ENCODE peak calls at places on chromosomes 12 and 14, in nine cellular contexts. J, W, H, U, T, Z, Y, P and K are unnamed samples.

GRCh38 chr12:14364583-14365271 is 755 bp upstream of the ATF7IP start:
- DNase-seq in J (no peak), W (no peak), H (no peak), U (no peak), T (no peak), Z (no peak), Y (peak), P (no peak), K (no peak)

GRCh38 chr12:129215436-129216025 is 362.3 kb downstream of the GLT1D1 start:
- DNase-seq in J (no peak), W (no peak), H (no peak), U (no peak), T (no peak), Z (no peak), Y (peak), P (no peak), K (no peak)

GRCh38 chr14:77052281-77053044 is 24.0 kb upstream of the IRF2BPL start:
- DNase-seq in J (no peak), W (no peak), H (no peak), U (no peak), T (no peak), Z (no peak), Y (no peak), P (no peak), K (peak)

GRCh38 chr12:43836455-43836989 is 641 bp downstream of the TMEM117 start:
- DNase-seq in J (no peak), W (no peak), H (no peak), U (no peak), T (no peak), Z (peak), Y (peak), P (peak), K (no peak)

GRCh38 chr12:79344855-79345840 is 345.6 kb downstream of the PAWR start:
- DNase-seq in J (no peak), W (no peak), H (no peak), U (no peak), T (peak), Z (peak), Y (peak), P (peak), K (no peak)

GRCh38 chr14:52021971-52022600 is 32.7 kb downstream of the RTRAF start:
- DNase-seq in J (no peak), W (no peak), H (no peak), U (no peak), T (no peak), Z (no peak), Y (no peak), P (peak), K (no peak)

GRCh38 chr12:4991373-4991772 is 52.3 kb upstream of the KCNA5 start:
- DNase-seq in J (no peak), W (no peak), H (no peak), U (no peak), T (no peak), Z (no peak), Y (no peak), P (no peak), K (no peak)

GRCh38 chr12:14849664-14850063 is 6.3 kb upstream of the ART4 start:
- DNase-seq in J (no peak), W (no peak), H (no peak), U (no peak), T (no peak), Z (peak), Y (peak), P (peak), K (no peak)

GRCh38 chr14:20611277-20611676 is 20.1 kb upstream of the RNASE12 start:
- DNase-seq in J (no peak), W (no peak), H (no peak), U (no peak), T (no peak), Z (no peak), Y (no peak), P (no peak), K (no peak)

GRCh38 chr14:24351517-24351916 is 11.7 kb upstream of the RIPK3 start:
- DNase-seq in J (no peak), W (no peak), H (no peak), U (no peak), T (no peak), Z (no peak), Y (no peak), P (no peak), K (no peak)

GRCh38 chr14:92942976-92943710 is 20.2 kb downstream of the CHGA start:
- DNase-seq in J (no peak), W (no peak), H (no peak), U (no peak), T (no peak), Z (no peak), Y (no peak), P (no peak), K (no peak)

GRCh38 chr14:36517242-36518030 is 2.6 kb downstream of the NKX2-1 start:
- DNase-seq in J (no peak), W (no peak), H (no peak), U (no peak), T (no peak), Z (no peak), Y (no peak), P (no peak), K (no peak)

GRCh38 chr12:85183855-85184254 is 96.2 kb upstream of the ALX1 start:
- DNase-seq in J (no peak), W (no peak), H (no peak), U (no peak), T (no peak), Z (no peak), Y (no peak), P (no peak), K (no peak)

GRCh38 chr12:85182699-85183098 is 97.3 kb upstream of the ALX1 start:
- DNase-seq in J (no peak), W (no peak), H (no peak), U (no peak), T (no peak), Z (no peak), Y (no peak), P (no peak), K (no peak)

GRCh38 chr12:85179680-85180300 is 100.2 kb upstream of the ALX1 start:
- DNase-seq in J (no peak), W (no peak), H (no peak), U (no peak), T (no peak), Z (no peak), Y (peak), P (no peak), K (no peak)
- H3K27ac ChIP-seq in J (no peak), W (no peak), H (no peak), U (no peak), T (no peak), Z (no peak), Y (no peak), P (no peak), K (no peak)

GRCh38 chr12:80936642-80937390 is 918 bp downstream of the LIN7A start:
- DNase-seq in J (peak), W (peak), H (no peak), U (no peak), T (peak), Z (no peak), Y (peak), P (peak), K (no peak)

GRCh38 chr12:80935076-80935475 is 2.7 kb downstream of the LIN7A start:
- DNase-seq in J (no peak), W (no peak), H (no peak), U (no peak), T (no peak), Z (no peak), Y (no peak), P (no peak), K (no peak)

GRCh38 chr12:80938397-80938796 is 663 bp upstream of the LIN7A start:
- DNase-seq in J (no peak), W (no peak), H (no peak), U (no peak), T (no peak), Z (no peak), Y (no peak), P (no peak), K (no peak)

GRCh38 chr12:80937391-80938238 is at the start of gene LIN7A:
- DNase-seq in J (peak), W (peak), H (no peak), U (no peak), T (no peak), Z (peak), Y (peak), P (peak), K (no peak)

GRCh38 chr12:80936353-80936641 is 1.4 kb downstream of the LIN7A start:
- DNase-seq in J (no peak), W (no peak), H (no peak), U (no peak), T (no peak), Z (peak), Y (no peak), P (no peak), K (no peak)
- H3K4me3 ChIP-seq in J (peak), W (peak), H (no peak), U (peak), T (peak), Z (peak), Y (peak), P (peak), K (peak)

GRCh38 chr14:91400696-91401095 is 16.9 kb downstream of the CCDC88C start:
- DNase-seq in J (no peak), W (no peak), H (no peak), U (no peak), T (no peak), Z (no peak), Y (peak), P (no peak), K (no peak)
- H3K27ac ChIP-seq in J (peak), W (peak), H (peak), U (no peak), T (no peak), Z (no peak), Y (no peak), P (peak), K (no peak)

DNA sequence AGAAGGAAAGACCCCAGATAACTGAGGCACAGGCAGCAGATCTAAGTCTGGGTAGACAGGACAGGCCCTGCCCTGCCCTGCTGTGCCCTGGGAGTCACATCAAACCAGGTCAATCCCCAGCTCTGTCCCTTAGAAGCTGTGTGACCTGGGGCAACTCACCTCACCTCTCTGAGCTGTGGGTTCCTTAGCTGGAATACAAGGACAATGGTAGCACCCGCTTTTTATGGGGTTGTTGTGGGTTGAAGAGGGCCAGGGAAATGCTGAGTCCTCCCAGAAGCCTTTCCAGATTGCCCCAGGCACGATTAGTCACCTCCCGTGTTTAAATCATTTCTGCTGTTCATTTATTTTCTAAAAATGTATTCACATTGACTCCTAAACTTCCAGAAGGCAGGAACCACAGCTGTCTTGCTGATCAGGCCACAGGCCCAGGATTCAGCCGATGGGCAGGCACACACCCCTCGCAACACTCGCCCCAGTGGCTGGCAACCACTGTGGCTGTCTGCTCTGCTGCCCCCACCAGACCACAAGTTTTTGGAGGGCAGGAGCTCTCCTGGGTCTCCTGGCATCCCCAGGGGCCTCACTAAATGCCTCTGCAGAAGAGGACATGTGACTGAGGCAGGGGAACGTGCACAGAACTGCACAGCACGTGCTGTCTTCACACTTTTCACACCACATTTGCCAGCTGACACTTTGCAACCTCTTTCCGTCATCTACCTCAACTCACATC is 3.0 kb downstream of the SELPLG start:
- DNase-seq in J (peak), W (no peak), H (peak), U (no peak), T (no peak), Z (no peak), Y (peak), P (no peak), K (no peak)
- H3K4me3 ChIP-seq in J (no peak), W (peak), H (peak), U (no peak), T (no peak), Z (no peak), Y (no peak), P (no peak), K (no peak)

GRCh38 chr12:6376079-6376941 is 947 bp upstream of the SCNN1A start:
- DNase-seq in J (no peak), W (peak), H (no peak), U (peak), T (no peak), Z (no peak), Y (peak), P (no peak), K (peak)
- H3K27ac ChIP-seq in J (peak), W (peak), H (no peak), U (peak), T (peak), Z (peak), Y (no peak), P (peak), K (peak)

GRCh38 chr12:28218875-28219274 is 28.6 kb downstream of the CCDC91 start:
- DNase-seq in J (no peak), W (no peak), H (no peak), U (no peak), T (no peak), Z (no peak), Y (no peak), P (no peak), K (no peak)
- H3K4me3 ChIP-seq in J (no peak), W (no peak), H (no peak), U (no peak), T (no peak), Z (no peak), Y (no peak), P (no peak), K (no peak)

GRCh38 chr12:108638997-108639822 is 5.5 kb upstream of the SELPLG start:
- DNase-seq in J (peak), W (no peak), H (no peak), U (peak), T (no peak), Z (no peak), Y (no peak), P (no peak), K (no peak)

GRCh38 chr12:108642269-108642870 is 8.7 kb upstream of the SELPLG start:
- DNase-seq in J (no peak), W (no peak), H (no peak), U (peak), T (no peak), Z (no peak), Y (no peak), P (no peak), K (no peak)

GRCh38 chr12:108641446-108642268 is 8.0 kb upstream of the SELPLG start:
- DNase-seq in J (no peak), W (no peak), H (no peak), U (peak), T (no peak), Z (no peak), Y (no peak), P (no peak), K (no peak)

GRCh38 chr12:108642899-108643654 is 9.4 kb upstream of the SELPLG start:
- DNase-seq in J (no peak), W (no peak), H (no peak), U (no peak), T (no peak), Z (no peak), Y (no peak), P (no peak), K (no peak)

GRCh38 chr12:108640802-108641445 is 7.2 kb upstream of the SELPLG start:
- DNase-seq in J (peak), W (peak), H (no peak), U (peak), T (no peak), Z (no peak), Y (peak), P (no peak), K (no peak)
- H3K27ac ChIP-seq in J (no peak), W (peak), H (no peak), U (no peak), T (no peak), Z (peak), Y (no peak), P (peak), K (peak)